ENCODE peak calls at places on chromosomes 7 and 10, in seven cellular contexts. X, V, Z, L, C, N and P are unnamed samples.

GRCh38 chr10:71746344-71747037 is 26.8 kb downstream of the VSIR start:
- DNase-seq in Z (peak; percentile 73), L (no peak), C (peak; percentile 16), N (no peak), V (peak; percentile 49), X (peak; percentile 53), P (peak; percentile 64)

GRCh38 chr7:132709971-132710567 is 133.8 kb upstream of the PLXNA4 start:
- DNase-seq in C (peak; percentile 59), L (no peak), N (no peak), X (peak; percentile 74), V (no peak), Z (peak; percentile 32), P (no peak)

GRCh38 chr7:99919814-99920618 is 686 bp upstream of the TRIM4 start:
- DNase-seq in X (no peak), N (no peak), Z (no peak), C (no peak), V (no peak), L (no peak), P (no peak)

GRCh38 chr7:13628231-13629001 is 361.1 kb downstream of the ETV1 start:
- DNase-seq in L (no peak), C (no peak), V (no peak), N (peak; percentile 6), Z (no peak), X (no peak), P (no peak)

GRCh38 chr7:30173058-30173897 is 38.5 kb downstream of the MTURN start:
- DNase-seq in L (no peak), X (no peak), V (peak; percentile 41), C (no peak), Z (peak; percentile 46), N (peak; percentile 95), P (peak; percentile 65)

GRCh38 chr7:38186593-38187314 is 8.7 kb downstream of the STARD3NL start:
- DNase-seq in X (no peak), C (no peak), N (no peak), L (no peak), V (no peak), Z (no peak), P (no peak)

GRCh38 chr7:47940482-47941001 is 7.7 kb downstream of the PKD1L1 start:
- DNase-seq in C (peak; percentile 40), Z (no peak), X (no peak), N (peak; percentile 70), V (no peak), L (no peak), P (no peak)

GRCh38 chr10:89250814-89251416 is 660 bp downstream of the LIPA start:
- DNase-seq in N (no peak), C (no peak), Z (no peak), L (no peak), V (no peak), X (peak; percentile 36), P (no peak)

GRCh38 chr7:93327006-93327633 is 95.0 kb downstream of the VPS50 start:
- DNase-seq in V (no peak), N (peak; percentile 73), C (no peak), X (no peak), L (no peak), Z (no peak), P (no peak)

GRCh38 chr7:86947956-86948355 is 111.5 kb downstream of the ELAPOR2 start:
- DNase-seq in Z (no peak), N (no peak), X (peak; percentile 55), V (no peak), L (no peak), C (no peak), P (no peak)

GRCh38 chr10:35041502-35041879 is 48.6 kb downstream of the CUL2 start:
- DNase-seq in X (no peak), C (no peak), Z (no peak), L (no peak), N (no peak), V (no peak), P (no peak)

GRCh38 chr10:31320179-31320597 is 1.2 kb downstream of the ZEB1 start:
- DNase-seq in C (no peak), Z (peak; percentile 31), N (no peak), X (peak; percentile 72), V (peak; percentile 55), L (no peak), P (peak; percentile 29)

GRCh38 chr10:110336111-110336721 is 31.5 kb upstream of the SMNDC1 start:
- DNase-seq in Z (no peak), N (peak; percentile 98), V (peak; percentile 25), C (peak; percentile 26), L (no peak), X (peak; percentile 64), P (no peak)

GRCh38 chr10:132889556-132889955 is 52.8 kb downstream of the CFAP46 start:
- DNase-seq in L (no peak), Z (no peak), V (no peak), X (no peak), C (no peak), N (no peak), P (no peak)

GRCh38 chr7:151782598-151783448 is 94.1 kb downstream of the PRKAG2 start:
- DNase-seq in C (peak; percentile 59), Z (peak; percentile 79), V (peak; percentile 70), X (peak; percentile 92), N (no peak), L (peak; percentile 94), P (peak; percentile 71)

GRCh38 chr7:120920588-120920987 is 30.0 kb upstream of the ING3 start:
- DNase-seq in L (no peak), N (no peak), Z (no peak), V (no peak), C (no peak), X (no peak), P (no peak)

GRCh38 chr7:100090527-100091410 is 2.0 kb downstream of the COPS6 start:
- DNase-seq in C (no peak), X (no peak), N (no peak), Z (no peak), L (no peak), V (no peak), P (no peak)

GRCh38 chr10:11036424-11037011 is 18.8 kb downstream of the CELF2 start:
- DNase-seq in Z (peak; percentile 55), X (peak; percentile 77), N (no peak), L (no peak), V (peak; percentile 48), C (peak; percentile 84), P (no peak)

GRCh38 chr10:70404906-70405824 is 1.2 kb downstream of the EIF4EBP2 start:
- DNase-seq in N (peak; percentile 95), L (peak; percentile 96), Z (peak; percentile 74), V (peak; percentile 93), C (peak; percentile 62), X (peak; percentile 52), P (peak; percentile 82)

GRCh38 chr10:117318909-117319308 is 56.3 kb downstream of the PDZD8 start:
- DNase-seq in X (no peak), L (no peak), Z (no peak), C (peak; percentile 13), V (no peak), N (no peak), P (no peak)

GRCh38 chr10:4947635-4948596 is 15.3 kb upstream of the AKR1C1 start:
- DNase-seq in L (no peak), X (no peak), N (peak; percentile 88), V (peak; percentile 46), C (peak; percentile 45), Z (no peak), P (no peak)

GRCh38 chr7:108614903-108615302 is 45.2 kb downstream of the DNAJB9 start:
- DNase-seq in C (no peak), V (no peak), L (no peak), X (peak; percentile 28), Z (no peak), N (no peak), P (no peak)

GRCh38 chr7:66238712-66239466 is 33.8 kb downstream of the TPST1 start:
- DNase-seq in L (no peak), Z (no peak), X (no peak), C (no peak), V (no peak), N (no peak), P (no peak)

GRCh38 chr10:113959383-113959760 is 84.3 kb upstream of the ADRB1 start:
- DNase-seq in X (no peak), C (no peak), Z (peak; percentile 73), V (no peak), N (no peak), L (no peak), P (no peak)

GRCh38 chr10:62635127-62635526 is 169.4 kb upstream of the ADO start:
- DNase-seq in N (no peak), L (no peak), Z (no peak), V (no peak), X (no peak), C (no peak), P (no peak)

GRCh38 chr10:62637249-62638061 is 167.1 kb upstream of the ADO start:
- DNase-seq in L (no peak), Z (peak; percentile 33), C (peak; percentile 3), X (no peak), V (no peak), N (no peak), P (no peak)

GRCh38 chr10:62638062-62638477 is 166.4 kb upstream of the ADO start:
- DNase-seq in C (no peak), X (no peak), V (peak; percentile 24), N (no peak), L (no peak), Z (no peak), P (no peak)

GRCh38 chr10:62639139-62639538 is 165.4 kb upstream of the ADO start:
- DNase-seq in X (no peak), L (no peak), C (no peak), Z (no peak), V (no peak), N (no peak), P (no peak)

DNA sequence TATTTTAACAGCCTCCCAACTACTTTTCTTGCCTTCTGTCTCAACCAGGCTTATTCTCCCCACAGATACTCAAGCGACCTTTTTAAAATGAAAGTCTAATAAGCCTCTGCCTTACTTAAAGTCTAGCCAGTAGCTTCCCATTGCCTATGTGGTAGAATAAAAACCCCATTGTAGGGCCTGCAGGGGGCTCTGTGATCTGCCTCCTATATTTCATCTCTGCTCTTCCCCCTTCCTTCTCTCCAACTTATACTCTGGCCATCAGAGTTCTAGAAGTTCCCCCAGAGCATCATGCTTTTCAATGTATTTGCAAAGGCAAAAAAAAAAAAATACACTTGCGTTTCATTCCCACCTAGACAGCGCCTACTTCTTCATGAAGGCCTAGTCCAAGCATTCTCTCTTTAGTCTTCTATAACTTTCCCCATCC is 167.7 kb upstream of the ADO start:
- DNase-seq in N (no peak), V (no peak), X (peak; percentile 14), C (no peak), Z (no peak), L (no peak), P (no peak)
- H3K4me3 ChIP-seq in N (no peak overlapping the region), V (no peak overlapping the region), X (no peak overlapping the region), C (no peak overlapping the region), Z (peak overlapping the region; percentile 9), L (no peak overlapping the region), P (no peak overlapping the region)

GRCh38 chr10:26725837-26726727 is 28.6 kb downstream of the PDSS1 start:
- DNase-seq in C (peak; percentile 69), L (no peak), N (no peak), V (peak; percentile 45), Z (peak; percentile 70), X (peak; percentile 54), P (peak; percentile 56)
- H3K36me3 ChIP-seq in C (no peaks in the 10 kb centered on the region), L (peaks cover 71% of the 10 kb centered on the region), N (peaks cover 3% of the 10 kb centered on the region), V (no peaks in the 10 kb centered on the region), Z (peaks cover 71% of the 10 kb centered on the region), X (peaks cover 19% of the 10 kb centered on the region), P (peaks cover 17% of the 10 kb centered on the region)

GRCh38 chr7:26081627-26082026 is 70.4 kb upstream of the NFE2L3 start:
- DNase-seq in V (no peak), C (no peak), N (no peak), L (no peak), X (peak; percentile 58), Z (no peak), P (no peak)
- TF ChIP-seq CTCF in V (no peak), C (no peak), N (no peak), L (no peak), X (peak; percentile 10), Z (no peak), P (no peak)

GRCh38 chr7:152899004-152899403 is 139.5 kb downstream of the ACTR3B start:
- DNase-seq in C (no peak), L (no peak), N (no peak), V (no peak), X (no peak), Z (no peak), P (no peak)
- H3K4me3 ChIP-seq in C (no peak overlapping the region), L (no peak overlapping the region), N (no peak overlapping the region), V (no peak overlapping the region), X (no peak overlapping the region), Z (no peak overlapping the region), P (no peak overlapping the region)